ENCODE peak calls at places on chromosomes 12 and 14, in four cellular contexts. S is SK-N-SH, J is K562, M is H1. L is an unnamed sample.

GRCh38 chr14:38143170-38143569 is 64.5 kb upstream of the SSTR1 start:
- DNase-seq in M (no peak), J (no peak), S (no peak), L (no peak)

GRCh38 chr12:98037401-98038140 is 477.8 kb upstream of the TMPO start:
- DNase-seq in J (no peak), S (no peak), M (no peak), L (no peak)

GRCh38 chr12:27772328-27773049 is 7.5 kb upstream of the KLHL42 start:
- DNase-seq in S (no peak), J (no peak), M (no peak), L (no peak)

GRCh38 chr12:74129702-74130101 is 407.9 kb upstream of the ATXN7L3B start:
- DNase-seq in J (no peak), S (no peak), M (no peak), L (no peak)

GRCh38 chr14:94112513-94113060 is 2.1 kb downstream of the IFI27 start:
- DNase-seq in J (no peak), M (no peak), S (no peak), L (no peak)

GRCh38 chr12:5305861-5306545 is 125.9 kb upstream of the NTF3 start:
- DNase-seq in J (no peak), M (no peak), S (no peak), L (no peak)

GRCh38 chr12:15356831-15357456 is 34.6 kb downstream of the PTPRO start:
- DNase-seq in M (no peak), J (no peak), S (no peak), L (no peak)

GRCh38 chr14:103014466-103015319 is 42.7 kb downstream of the CDC42BPB start:
- DNase-seq in S (no peak), M (no peak), J (peak), L (no peak)

GRCh38 chr12:123388218-123388947 is 4.5 kb downstream of the KMT5A start:
- DNase-seq in M (no peak), S (peak), J (peak), L (peak)

GRCh38 chr12:19688489-19688888 is 249.2 kb downstream of the AEBP2 start:
- DNase-seq in J (no peak), S (no peak), M (no peak), L (no peak)

GRCh38 chr12:19692091-19692490 is 252.8 kb downstream of the AEBP2 start:
- DNase-seq in M (no peak), J (no peak), S (no peak), L (no peak)

GRCh38 chr12:19689801-19690472 is 250.6 kb downstream of the AEBP2 start:
- DNase-seq in S (no peak), J (no peak), M (no peak), L (no peak)

GRCh38 chr12:19692566-19692965 is 253.3 kb downstream of the AEBP2 start:
- DNase-seq in M (no peak), S (no peak), J (no peak), L (no peak)

DNA sequence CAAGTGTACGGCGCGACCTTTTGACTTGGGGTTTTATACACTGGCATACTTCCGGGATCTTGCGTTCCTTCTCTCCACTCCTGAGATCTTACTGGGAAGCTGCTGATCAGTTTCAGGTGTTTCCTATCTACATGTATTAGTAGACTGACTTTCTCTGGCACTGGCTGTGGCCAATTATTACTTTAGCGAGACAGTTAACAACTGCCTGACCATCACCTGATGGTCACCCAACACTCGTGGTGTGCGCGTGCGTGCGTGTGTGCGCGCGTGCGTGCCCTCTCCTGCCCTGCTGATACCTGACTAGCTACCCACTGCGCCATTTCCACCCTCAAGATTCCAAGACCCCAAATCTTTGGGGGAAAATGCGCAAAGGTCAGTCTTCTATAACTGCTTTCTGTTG is 249.9 kb downstream of the AEBP2 start:
- DNase-seq in S (no peak), J (no peak), M (no peak), L (no peak)
- TF ChIP-seq NRF1 in S (no peak), J (no peak), M (no peak), L (no peak)

GRCh38 chr12:108477055-108477880 is 37.8 kb upstream of the FICD start:
- DNase-seq in J (peak), M (no peak), S (no peak), L (no peak)
- TF ChIP-seq NRF1 in J (no peak), M (no peak), S (no peak), L (no peak)

GRCh38 chr12:110537605-110538409 is 35.7 kb downstream of the RAD9B start:
- DNase-seq in S (no peak), J (no peak), M (no peak), L (no peak)

GRCh38 chr12:110534811-110535210 is 32.7 kb downstream of the RAD9B start:
- DNase-seq in M (no peak), J (no peak), S (no peak), L (no peak)

GRCh38 chr12:110536834-110537604 is 34.9 kb downstream of the RAD9B start:
- DNase-seq in M (no peak), S (no peak), J (no peak), L (no peak)

GRCh38 chr12:110540048-110540447 is 37.9 kb downstream of the RAD9B start:
- DNase-seq in M (no peak), J (no peak), S (no peak), L (no peak)

DNA sequence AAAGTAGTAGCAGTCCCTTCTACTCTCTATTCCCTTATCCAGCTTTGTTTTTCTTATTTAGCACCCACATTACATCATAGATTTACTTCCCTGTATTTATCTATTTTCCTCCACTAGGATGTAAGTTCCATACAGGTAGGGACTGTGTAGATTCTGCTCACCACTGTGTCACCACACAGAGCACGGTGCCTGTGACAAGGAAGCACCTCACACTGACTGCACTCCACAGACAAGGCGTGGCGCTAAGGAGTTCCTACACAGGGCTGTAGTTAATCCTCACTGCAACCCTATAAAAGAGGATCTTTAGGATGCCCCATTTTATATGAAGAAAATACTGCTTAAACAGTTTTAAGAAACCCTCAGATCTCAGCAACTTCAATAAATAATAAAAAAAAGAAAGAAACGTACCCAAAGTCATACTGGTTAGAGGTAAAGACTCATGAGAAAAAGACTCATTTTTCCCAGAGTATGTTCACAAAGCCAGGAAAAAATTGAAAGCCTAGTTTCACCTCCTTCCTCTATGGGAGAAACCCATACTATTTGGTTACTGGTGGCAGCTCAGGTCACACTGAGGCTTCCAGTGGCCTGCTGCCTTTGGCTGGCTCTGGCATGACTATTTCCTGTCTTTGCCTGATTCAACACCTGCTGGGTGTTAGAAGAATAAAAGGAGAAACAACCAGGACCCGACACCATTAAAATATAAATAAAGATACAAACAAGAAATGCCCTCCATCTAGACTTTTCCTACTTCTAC is 36.9 kb downstream of the RAD9B start:
- DNase-seq in M (no peak), J (no peak), S (no peak), L (no peak)
- TF ChIP-seq NRF1 in M (no peak), J (no peak), S (no peak), L (no peak)

DNA sequence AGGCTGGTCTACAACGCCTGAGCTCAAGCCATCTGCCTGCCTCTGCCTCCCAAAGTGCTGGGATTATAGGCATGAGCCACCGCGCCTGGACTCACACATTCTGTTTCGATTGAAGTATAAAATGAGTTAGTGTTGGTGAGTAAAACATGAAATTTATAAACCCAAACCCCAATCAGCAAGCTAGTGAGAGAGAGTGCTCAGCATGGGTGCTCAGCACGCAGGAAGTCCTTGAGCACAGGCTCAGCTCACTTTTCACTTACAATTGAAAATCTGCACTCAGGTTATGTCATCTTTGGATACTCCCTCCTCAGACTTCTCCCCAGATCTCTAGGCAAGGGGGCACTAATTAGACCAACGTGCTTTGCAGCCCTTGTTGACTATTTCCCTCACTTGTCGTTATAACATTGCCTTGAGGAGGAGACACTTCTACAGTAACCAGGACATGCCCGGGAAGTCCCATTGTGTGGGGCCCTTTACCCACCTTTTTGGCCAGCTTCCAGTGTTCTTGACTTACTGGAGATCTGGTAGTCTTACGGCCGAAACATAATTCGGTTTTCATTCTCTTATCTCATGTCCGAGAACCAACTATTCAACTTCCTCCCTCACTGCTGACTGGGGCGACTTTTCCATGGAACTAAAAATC is 68.5 kb upstream of the AMN1 start:
- DNase-seq in J (no peak), M (no peak), S (no peak), L (no peak)
- TF ChIP-seq NRF1 in J (no peak), M (no peak), S (no peak), L (no peak)

DNA sequence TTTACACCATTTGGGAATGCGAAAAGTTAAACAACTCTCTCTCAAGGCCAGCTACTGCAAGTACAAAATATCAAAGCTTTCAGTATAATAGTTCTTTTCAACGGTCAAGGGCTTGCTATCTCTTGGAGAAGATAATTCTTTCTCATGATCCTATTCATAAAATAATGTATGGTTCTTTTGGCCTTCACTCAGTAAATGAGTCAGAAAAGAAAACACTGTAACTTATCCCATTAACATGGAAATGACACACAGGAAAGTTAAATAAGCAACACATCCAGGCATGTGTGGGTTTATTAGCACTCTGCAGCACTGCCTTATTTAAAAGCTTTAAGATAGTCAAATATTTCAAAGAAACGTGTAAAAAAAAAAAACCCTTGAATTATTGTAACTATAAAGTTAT is 36.9 kb downstream of the ZFC3H1 start:
- DNase-seq in M (no peak), J (no peak), S (no peak), L (no peak)
- TF ChIP-seq NRF1 in M (no peak), J (no peak), S (no peak), L (no peak)

GRCh38 chr12:93833946-93834345 is 156.8 kb downstream of the CRADD start:
- DNase-seq in M (no peak), J (no peak), S (no peak), L (no peak)
- TF ChIP-seq NRF1 in M (no peak), J (no peak), S (no peak), L (no peak)

DNA sequence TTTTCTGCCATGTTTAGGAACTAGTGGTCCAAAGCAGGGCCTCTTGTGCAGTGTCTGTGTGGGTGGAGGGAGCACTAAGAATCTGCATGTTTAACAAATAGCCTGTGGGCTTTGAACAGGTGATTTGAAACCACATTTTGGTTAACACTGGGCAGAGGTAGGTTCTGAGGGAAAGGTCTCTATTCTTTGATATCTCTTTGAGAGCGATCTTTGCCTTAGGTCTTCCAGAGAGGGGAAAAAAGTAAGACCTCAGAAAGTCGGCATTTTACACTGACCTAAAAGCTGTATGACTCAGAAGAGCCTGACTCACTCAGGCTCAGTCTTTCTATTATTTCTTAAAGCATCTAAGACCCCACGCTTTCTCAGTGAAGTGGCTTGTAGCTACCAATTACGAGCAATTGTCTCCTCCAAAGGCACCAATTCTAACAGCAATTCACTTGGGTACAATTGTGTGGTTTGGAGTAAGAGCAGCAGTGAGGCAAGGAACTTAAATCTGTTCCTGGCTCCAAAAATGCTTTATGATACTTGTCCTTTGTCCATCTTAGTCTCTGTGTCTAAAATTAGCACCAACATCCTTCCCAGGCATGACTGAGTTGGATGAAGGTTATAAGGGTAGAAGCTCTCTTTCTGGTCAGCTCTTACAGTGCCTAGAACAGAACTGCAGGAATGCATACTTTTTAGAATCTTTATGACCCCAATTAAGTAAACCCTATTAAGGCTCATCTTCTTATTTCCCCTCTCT is 8.8 kb downstream of the EIF2B2 start:
- DNase-seq in S (no peak), J (no peak), M (no peak), L (no peak)
- TF ChIP-seq NRF1 in S (no peak), J (no peak), M (no peak), L (no peak)

DNA sequence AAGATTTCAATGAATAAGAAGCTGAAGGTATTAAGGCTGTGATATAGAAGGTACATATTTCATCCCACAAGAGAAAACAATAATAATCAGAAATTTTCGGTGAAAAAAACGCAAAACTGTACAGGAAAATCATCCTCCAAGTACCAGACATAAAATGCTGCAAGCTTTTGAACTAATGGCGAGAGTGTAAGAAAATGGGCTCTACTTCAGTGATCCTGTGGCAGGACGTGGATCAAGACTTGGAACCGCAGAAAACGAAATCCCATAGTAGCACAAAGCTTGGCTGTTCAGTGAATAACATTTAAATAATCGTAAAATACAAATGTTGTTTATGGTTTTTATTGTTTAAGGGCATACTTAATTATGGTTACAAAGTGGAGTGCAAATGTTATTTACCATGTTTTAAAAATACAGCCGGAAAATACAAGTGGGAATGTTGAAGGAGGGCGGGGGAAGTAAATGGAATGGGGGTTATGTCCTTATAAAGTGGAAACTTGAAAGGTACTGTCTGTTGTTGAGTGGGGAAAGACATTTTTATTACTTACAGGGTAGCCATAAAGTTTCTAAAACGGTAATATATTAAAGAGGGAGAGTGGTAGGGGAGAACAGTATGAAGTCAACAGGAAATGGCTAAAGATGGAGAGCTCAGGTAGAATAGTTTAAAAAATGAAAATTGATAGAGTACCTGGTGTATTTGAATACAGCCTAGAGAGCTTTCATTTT is 1.1 kb downstream of the SMIM10L1 start:
- DNase-seq in J (no peak), S (peak), M (no peak), L (no peak)
- TF ChIP-seq NRF1 in J (no peak), S (no peak), M (no peak), L (no peak)

DNA sequence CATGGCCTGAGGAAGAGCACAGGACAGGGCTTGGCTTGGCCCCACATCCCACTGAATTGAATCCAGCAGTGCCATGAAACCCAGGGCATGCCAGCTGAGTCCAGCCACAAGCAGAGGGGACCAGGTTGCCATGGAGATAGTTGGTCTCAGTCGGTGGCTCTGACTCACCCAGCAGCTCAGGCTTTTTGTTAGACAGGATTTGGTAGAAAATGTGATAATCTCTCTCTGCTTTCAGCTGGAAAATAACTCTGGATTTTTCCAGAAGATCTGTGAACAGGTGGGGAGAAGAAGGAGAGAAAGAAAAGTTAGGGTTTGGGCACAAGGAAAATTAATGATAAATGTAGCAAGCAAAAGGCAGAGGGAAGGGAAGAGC is 4.7 kb downstream of the MYH7 start:
- DNase-seq in M (no peak), S (peak), J (no peak), L (no peak)
- TF ChIP-seq NRF1 in M (no peak), S (no peak), J (no peak), L (no peak)

L was measured in GM12878.